ENCODE peak calls at places on chromosomes 4 and X, in seven cellular contexts. One of them, this sample, is unnamed.

GRCh38 chr4:113837397-113837796 is 75.9 kb upstream of the CAMK2D start:
- DNase-seq in GM12878: peak; percentile 94
- DNase-seq in K562: no peak
- DNase-seq in SK-N-SH: no peak
- DNase-seq in HCT116: no peak
- DNase-seq in HepG2: no peak
- DNase-seq in H1: no peak
- DNase-seq in this sample: no peak

GRCh38 chrX:72685810-72686465 is 28.2 kb downstream of the PHKA1 start:
- DNase-seq in GM12878: no peak
- DNase-seq in K562: no peak
- DNase-seq in SK-N-SH: no peak
- DNase-seq in HCT116: peak; percentile 81
- DNase-seq in HepG2: no peak
- DNase-seq in H1: no peak
- DNase-seq in this sample: peak; percentile 59

GRCh38 chrX:103791233-103791632 is 14.6 kb downstream of the PLP1 start:
- DNase-seq in GM12878: no peak
- DNase-seq in K562: no peak
- DNase-seq in SK-N-SH: no peak
- DNase-seq in HCT116: no peak
- DNase-seq in HepG2: no peak
- DNase-seq in H1: no peak
- DNase-seq in this sample: no peak

GRCh38 chrX:74656079-74656745 is 41.8 kb upstream of the RLIM start:
- DNase-seq in GM12878: no peak
- DNase-seq in K562: no peak
- DNase-seq in SK-N-SH: no peak
- DNase-seq in HCT116: no peak
- DNase-seq in HepG2: no peak
- DNase-seq in H1: no peak
- DNase-seq in this sample: no peak

GRCh38 chr4:175435437-175435836 is 376.6 kb downstream of the GPM6A start:
- DNase-seq in GM12878: no peak
- DNase-seq in K562: no peak
- DNase-seq in SK-N-SH: peak; percentile 37
- DNase-seq in HCT116: no peak
- DNase-seq in HepG2: no peak
- DNase-seq in H1: no peak
- DNase-seq in this sample: no peak

GRCh38 chr4:18106620-18107019 is 85.1 kb upstream of the LCORL start:
- DNase-seq in GM12878: no peak
- DNase-seq in K562: no peak
- DNase-seq in SK-N-SH: no peak
- DNase-seq in HCT116: no peak
- DNase-seq in HepG2: no peak
- DNase-seq in H1: no peak
- DNase-seq in this sample: no peak

GRCh38 chrX:96389314-96390048 is 295.2 kb upstream of the DIAPH2 start:
- DNase-seq in GM12878: no peak
- DNase-seq in K562: no peak
- DNase-seq in SK-N-SH: no peak
- DNase-seq in HCT116: no peak
- DNase-seq in HepG2: no peak
- DNase-seq in H1: no peak
- DNase-seq in this sample: no peak

GRCh38 chr4:7470111-7470510 is 35.4 kb upstream of the PSAPL1 start:
- DNase-seq in GM12878: no peak
- DNase-seq in K562: no peak
- DNase-seq in SK-N-SH: no peak
- DNase-seq in HCT116: no peak
- DNase-seq in HepG2: no peak
- DNase-seq in H1: no peak
- DNase-seq in this sample: no peak

GRCh38 chrX:118495958-118496762 is 545 bp downstream of the DOCK11 start:
- DNase-seq in GM12878: no peak
- DNase-seq in K562: peak; percentile 21
- DNase-seq in SK-N-SH: peak; percentile 59
- DNase-seq in HCT116: no peak
- DNase-seq in HepG2: no peak
- DNase-seq in H1: no peak
- DNase-seq in this sample: peak; percentile 58

GRCh38 chr4:1887065-1887464 is 15.9 kb downstream of the NSD2 start:
- DNase-seq in GM12878: no peak
- DNase-seq in K562: no peak
- DNase-seq in SK-N-SH: no peak
- DNase-seq in HCT116: no peak
- DNase-seq in HepG2: no peak
- DNase-seq in H1: no peak
- DNase-seq in this sample: no peak

GRCh38 chr4:150820409-150820808 is 194.7 kb downstream of the LRBA start:
- DNase-seq in GM12878: no peak
- DNase-seq in K562: no peak
- DNase-seq in SK-N-SH: no peak
- DNase-seq in HCT116: no peak
- DNase-seq in HepG2: no peak
- DNase-seq in H1: no peak
- DNase-seq in this sample: no peak

GRCh38 chr4:47065099-47065498 is 33.7 kb downstream of the GABRB1 start:
- DNase-seq in GM12878: no peak
- DNase-seq in K562: no peak
- DNase-seq in SK-N-SH: no peak
- DNase-seq in HCT116: no peak
- DNase-seq in HepG2: no peak
- DNase-seq in H1: no peak
- DNase-seq in this sample: no peak

GRCh38 chrX:27998666-27999065 is 17.4 kb upstream of the DCAF8L1 start:
- DNase-seq in GM12878: no peak
- DNase-seq in K562: no peak
- DNase-seq in SK-N-SH: no peak
- DNase-seq in HCT116: no peak
- DNase-seq in HepG2: no peak
- DNase-seq in H1: no peak
- DNase-seq in this sample: no peak

GRCh38 chrX:10618911-10619310 is 1.5 kb downstream of the MID1 start:
- DNase-seq in GM12878: no peak
- DNase-seq in K562: no peak
- DNase-seq in SK-N-SH: no peak
- DNase-seq in HCT116: no peak
- DNase-seq in HepG2: no peak
- DNase-seq in H1: no peak
- DNase-seq in this sample: peak; percentile 42

GRCh38 chrX:153845195-153845594 is 14.9 kb upstream of the PDZD4 start:
- DNase-seq in GM12878: no peak
- DNase-seq in K562: no peak
- DNase-seq in SK-N-SH: no peak
- DNase-seq in HCT116: no peak
- DNase-seq in HepG2: no peak
- DNase-seq in H1: no peak
- DNase-seq in this sample: no peak

GRCh38 chrX:133640161-133641015 is 225.1 kb upstream of the GPC4 start:
- DNase-seq in GM12878: no peak
- DNase-seq in K562: no peak
- DNase-seq in SK-N-SH: no peak
- DNase-seq in HCT116: no peak
- DNase-seq in HepG2: no peak
- DNase-seq in H1: peak; percentile 38
- DNase-seq in this sample: no peak

DNA sequence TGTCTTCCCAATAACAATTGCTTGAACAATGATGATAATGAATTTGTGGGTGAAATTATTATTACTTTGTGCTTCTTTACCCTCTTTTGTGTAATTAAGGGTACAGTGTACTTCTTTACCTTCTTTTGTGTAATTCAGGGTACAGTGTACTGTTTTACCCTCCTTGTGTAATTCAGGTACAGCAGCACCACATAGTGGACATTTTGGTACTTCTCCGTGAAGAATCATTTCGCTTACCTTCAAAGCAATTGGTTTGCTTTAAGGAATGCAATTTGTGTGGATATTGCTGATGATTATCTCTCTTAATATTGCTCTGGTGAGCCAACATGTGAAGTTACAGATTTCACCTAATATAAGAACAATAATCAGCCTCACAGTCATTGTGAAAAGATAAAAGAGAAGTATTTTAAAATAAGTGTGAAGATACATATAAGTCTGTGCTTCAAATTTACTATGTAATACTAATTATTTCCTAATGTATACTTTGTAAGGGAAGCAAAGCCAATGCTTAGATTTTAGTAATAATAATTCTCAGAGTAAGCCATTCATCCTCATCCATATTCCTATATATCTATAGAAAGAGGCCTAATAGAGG is 27.2 kb upstream of the SEC24B start:
- DNase-seq in GM12878: no peak
- DNase-seq in K562: peak; percentile 36
- DNase-seq in SK-N-SH: peak; percentile 29
- DNase-seq in HCT116: peak; percentile 59
- DNase-seq in HepG2: peak; percentile 43
- DNase-seq in H1: no peak
- DNase-seq in this sample: peak; percentile 66
- TF ChIP-seq JUND in GM12878: no peak
- TF ChIP-seq JUND in K562: no peak
- TF ChIP-seq JUND in SK-N-SH: no peak
- TF ChIP-seq JUND in HCT116: no peak
- TF ChIP-seq JUND in HepG2: no peak
- TF ChIP-seq JUND in H1: no peak
- TF ChIP-seq JUND in this sample: no peak

GRCh38 chrX:9117851-9118250 is 83.9 kb upstream of the FAM9B start:
- DNase-seq in GM12878: no peak
- DNase-seq in K562: no peak
- DNase-seq in SK-N-SH: no peak
- DNase-seq in HCT116: no peak
- DNase-seq in HepG2: no peak
- DNase-seq in H1: no peak
- DNase-seq in this sample: no peak

GRCh38 chrX:9127991-9128390 is 94.1 kb upstream of the FAM9B start:
- DNase-seq in GM12878: no peak
- DNase-seq in K562: no peak
- DNase-seq in SK-N-SH: no peak
- DNase-seq in HCT116: no peak
- DNase-seq in HepG2: no peak
- DNase-seq in H1: no peak
- DNase-seq in this sample: no peak

DNA sequence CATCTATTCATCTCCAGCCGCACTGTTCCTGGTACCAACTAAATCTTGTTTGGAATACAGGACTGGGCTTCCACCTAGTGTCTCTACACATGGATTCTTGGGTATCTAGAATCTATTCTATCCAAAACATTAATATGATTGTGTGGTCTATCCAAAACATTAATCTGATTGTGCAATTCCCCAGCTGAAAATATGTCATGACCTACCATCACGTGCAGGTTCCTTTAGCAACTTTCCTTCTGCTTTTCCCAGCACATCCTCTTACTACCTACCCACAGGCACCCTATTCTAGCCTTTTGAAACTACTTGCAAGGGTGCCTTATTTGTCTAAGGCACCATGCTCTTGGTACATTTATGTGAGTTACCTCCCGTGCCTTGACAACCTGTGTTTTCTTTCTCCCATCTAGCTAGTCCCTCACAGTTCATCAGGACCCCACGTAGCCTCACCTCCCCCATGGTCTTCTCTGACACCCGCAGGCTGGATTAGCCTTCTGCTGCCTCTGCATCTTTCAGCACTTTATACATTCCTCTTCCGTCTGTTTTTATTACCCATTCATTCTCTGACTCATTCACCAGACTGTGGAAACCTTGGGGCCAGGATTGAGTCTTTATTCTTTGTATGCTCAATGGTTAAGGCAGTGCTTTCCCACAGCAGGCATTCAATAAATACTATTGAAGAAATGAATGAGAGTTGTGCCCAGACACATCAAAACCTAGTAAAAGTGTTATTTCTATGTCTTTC is 88.7 kb upstream of the FAM9B start:
- DNase-seq in GM12878: no peak
- DNase-seq in K562: no peak
- DNase-seq in SK-N-SH: no peak
- DNase-seq in HCT116: no peak
- DNase-seq in HepG2: no peak
- DNase-seq in H1: no peak
- DNase-seq in this sample: no peak
- TF ChIP-seq JUND in GM12878: no peak
- TF ChIP-seq JUND in K562: no peak
- TF ChIP-seq JUND in SK-N-SH: no peak
- TF ChIP-seq JUND in HCT116: no peak
- TF ChIP-seq JUND in HepG2: no peak
- TF ChIP-seq JUND in H1: no peak
- TF ChIP-seq JUND in this sample: no peak

DNA sequence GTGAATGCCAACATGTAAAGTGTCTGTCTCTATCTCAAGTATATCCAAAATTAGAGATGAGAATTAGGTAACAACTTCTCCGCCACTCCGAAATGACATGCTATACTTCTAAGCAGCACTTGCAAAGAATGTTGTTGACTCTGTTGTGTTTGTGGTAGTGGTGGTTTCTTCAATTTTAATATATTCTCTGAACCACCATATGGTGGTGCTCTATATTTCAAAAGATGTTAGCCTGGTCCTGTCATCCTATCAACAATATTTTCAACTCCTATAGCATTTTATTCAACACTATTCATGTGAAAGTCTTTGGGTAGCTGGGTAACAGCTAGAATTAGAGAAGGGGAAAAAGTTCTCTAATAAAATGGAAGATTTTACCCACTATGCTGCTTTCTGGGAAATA is 1622.8 kb upstream of the IGFBP7 start:
- DNase-seq in GM12878: no peak
- DNase-seq in K562: no peak
- DNase-seq in SK-N-SH: peak; percentile 16
- DNase-seq in HCT116: no peak
- DNase-seq in HepG2: no peak
- DNase-seq in H1: no peak
- DNase-seq in this sample: no peak
- TF ChIP-seq JUND in GM12878: no peak
- TF ChIP-seq JUND in K562: no peak
- TF ChIP-seq JUND in SK-N-SH: no peak
- TF ChIP-seq JUND in HCT116: no peak
- TF ChIP-seq JUND in HepG2: no peak
- TF ChIP-seq JUND in H1: no peak
- TF ChIP-seq JUND in this sample: no peak

DNA sequence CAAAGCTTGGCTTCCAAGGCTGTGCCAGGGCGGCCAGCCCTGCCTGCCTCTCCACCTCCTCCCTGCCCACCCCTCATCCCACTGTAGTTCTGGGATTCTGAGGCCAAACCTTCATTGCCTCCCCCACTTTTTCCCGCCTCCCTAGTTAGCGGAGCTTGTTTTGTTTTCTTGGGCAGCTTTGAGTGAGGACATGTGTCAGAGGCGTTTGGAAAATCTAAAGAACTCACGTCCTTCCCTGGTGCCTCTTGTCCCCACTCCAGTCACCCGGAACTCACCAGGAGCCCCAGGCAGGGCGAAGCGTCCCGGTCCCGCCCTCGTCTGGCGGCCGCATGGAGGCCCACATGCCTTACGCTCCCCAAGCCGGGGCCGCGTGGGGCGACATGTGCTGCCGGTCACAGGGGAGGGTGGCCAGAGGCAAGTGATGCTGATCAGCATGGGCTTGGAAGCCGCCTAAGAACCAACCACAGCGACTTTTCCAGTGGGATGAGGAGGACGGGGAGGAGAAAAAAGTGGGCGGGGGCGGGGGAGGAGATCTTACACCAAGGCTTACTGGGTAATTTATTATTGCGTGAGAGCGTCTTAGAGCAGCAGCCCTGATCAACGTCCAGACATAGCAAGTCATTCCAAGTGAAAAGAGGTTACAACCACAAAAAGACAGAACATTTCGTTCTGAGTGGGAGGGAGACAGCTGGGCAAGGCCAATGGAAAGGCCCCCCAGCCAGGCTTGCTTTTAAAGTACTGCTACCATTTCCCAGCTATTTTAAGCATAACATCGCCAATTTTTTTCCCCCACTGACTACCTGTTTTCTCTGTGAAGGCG is 48.5 kb downstream of the PRPS1 start:
- DNase-seq in GM12878: no peak
- DNase-seq in K562: peak; percentile 68
- DNase-seq in SK-N-SH: peak; percentile 62
- DNase-seq in HCT116: peak; percentile 78
- DNase-seq in HepG2: no peak
- DNase-seq in H1: no peak
- DNase-seq in this sample: peak; percentile 1
- TF ChIP-seq JUND in GM12878: no peak
- TF ChIP-seq JUND in K562: no peak
- TF ChIP-seq JUND in SK-N-SH: no peak
- TF ChIP-seq JUND in HCT116: no peak
- TF ChIP-seq JUND in HepG2: no peak
- TF ChIP-seq JUND in H1: no peak
- TF ChIP-seq JUND in this sample: no peak